ENCODE peak calls at places on chromosomes 7 and 10, in eight cellular contexts. X, W, V, B, F, Y, D and N are unnamed samples.

GRCh38 chr10:98077223-98077622 is 46.8 kb upstream of the CRTAC1 start:
- DNase-seq in Y (no peak), D (no peak), W (no peak), X (no peak), F (no peak), V (no peak), B (no peak), N (no peak)

GRCh38 chr10:51896849-51897248 is 197.5 kb upstream of the CSTF2T start:
- DNase-seq in W (no peak), F (peak), D (no peak), Y (no peak), X (no peak), B (no peak), V (no peak), N (no peak)

GRCh38 chr7:148898845-148899474 is 14.9 kb upstream of the EZH2 start:
- DNase-seq in Y (no peak), X (no peak), V (no peak), B (no peak), F (no peak), W (no peak), D (no peak), N (no peak)

GRCh38 chr7:17062433-17063383 is 180.9 kb upstream of the AGR3 start:
- DNase-seq in V (no peak), X (no peak), D (no peak), F (no peak), B (no peak), W (no peak), Y (no peak), N (no peak)

GRCh38 chr10:118873080-118873737 is 118.4 kb upstream of the CACUL1 start:
- DNase-seq in B (no peak), Y (no peak), W (no peak), D (no peak), V (no peak), F (peak), X (no peak), N (no peak)

GRCh38 chr10:123537188-123537961 is 128.8 kb upstream of the GPR26 start:
- DNase-seq in B (no peak), Y (no peak), V (no peak), X (no peak), D (no peak), F (no peak), W (no peak), N (no peak)

GRCh38 chr7:70764004-70764691 is 367.8 kb upstream of the GALNT17 start:
- DNase-seq in Y (no peak), V (no peak), D (no peak), X (no peak), W (no peak), F (no peak), B (no peak), N (peak)

GRCh38 chr7:129169705-129170319 is 18.6 kb upstream of the SMO start:
- DNase-seq in V (no peak), D (no peak), W (no peak), Y (no peak), F (no peak), B (no peak), X (no peak), N (no peak)

GRCh38 chr7:129832282-129832681 is 120.5 kb downstream of the UBE2H start:
- DNase-seq in F (no peak), B (no peak), X (no peak), V (no peak), W (no peak), D (no peak), Y (no peak), N (no peak)

GRCh38 chr7:159046300-159046699 is 98.4 kb downstream of the VIPR2 start:
- DNase-seq in W (no peak), X (no peak), Y (no peak), V (no peak), F (no peak), D (no peak), B (no peak), N (no peak)

GRCh38 chr7:17248527-17248926 is 49.9 kb upstream of the AHR start:
- DNase-seq in F (no peak), W (no peak), V (no peak), B (no peak), D (no peak), X (no peak), Y (no peak), N (no peak)

GRCh38 chr10:18071591-18071990 is 68.6 kb upstream of the CACNB2 start:
- DNase-seq in W (no peak), D (no peak), F (no peak), X (no peak), B (no peak), V (no peak), Y (no peak), N (no peak)

GRCh38 chr10:55550241-55550640 is 749.2 kb upstream of the PCDH15 start:
- DNase-seq in D (no peak), F (no peak), B (no peak), W (no peak), Y (no peak), X (no peak), V (no peak), N (no peak)

GRCh38 chr10:71666607-71667373 is 52.8 kb downstream of the C10orf105 start:
- DNase-seq in Y (no peak), F (no peak), X (no peak), D (no peak), B (no peak), W (peak), V (no peak), N (peak)

GRCh38 chr7:34928052-34928451 is 109.2 kb downstream of the DPY19L1 start:
- DNase-seq in B (no peak), D (peak), F (peak), V (peak), W (peak), X (peak), Y (peak), N (no peak)

GRCh38 chr7:47649901-47650300 is 68.0 kb upstream of the TNS3 start:
- DNase-seq in W (no peak), D (no peak), B (no peak), X (no peak), V (no peak), Y (no peak), F (no peak), N (no peak)

GRCh38 chr7:129066290-129067131 is 11.6 kb upstream of the TNPO3 start:
- DNase-seq in W (no peak), D (no peak), V (peak), Y (no peak), X (no peak), B (no peak), F (peak), N (no peak)

GRCh38 chr7:16564909-16565426 is 38.3 kb downstream of the LRRC72 start:
- DNase-seq in V (peak), D (no peak), F (peak), Y (no peak), W (peak), X (no peak), B (no peak), N (no peak)

GRCh38 chr7:84258628-84259027 is 64.0 kb upstream of the SEMA3A start:
- DNase-seq in V (no peak), Y (no peak), X (no peak), F (peak), W (no peak), D (no peak), B (no peak), N (no peak)

GRCh38 chr10:37638569-37638968 is 218.8 kb downstream of the ZNF248 start:
- DNase-seq in Y (no peak), B (no peak), W (no peak), V (no peak), F (no peak), D (no peak), X (no peak), N (no peak)

GRCh38 chr10:82150123-82150900 is 275.3 kb downstream of the NRG3 start:
- DNase-seq in W (peak), X (no peak), F (no peak), D (no peak), V (no peak), Y (no peak), B (no peak), N (no peak)

GRCh38 chr10:514137-514671 is 175.3 kb downstream of the DIP2C start:
- DNase-seq in V (no peak), X (no peak), F (no peak), B (no peak), W (no peak), D (no peak), Y (no peak), N (no peak)

GRCh38 chr10:14383266-14383665 is 52.5 kb upstream of the FRMD4A start:
- DNase-seq in F (peak), B (no peak), X (no peak), D (no peak), V (no peak), Y (no peak), W (no peak), N (no peak)